ENCODE peak calls at places on chromosome 6, in eight cellular contexts. A is uterus, Y is Peyer's patch, Z is Panc1, I is upper lobe of right lung, J is heart left ventricle, D is tibial artery, W is fibroblast of lung. C is an unnamed sample. For H3K36me3 and H3K4me1, the result is how much of the 10 kb centered on the place peaks cover.

GRCh38 chr6:142400495-142400894 is 98.7 kb downstream of the ADGRG6 start:
- DNase-seq in A (no peak), Y (no peak), Z (no peak), I (no peak), J (no peak), D (no peak), W (no peak), C (no peak)

GRCh38 chr6:30861257-30862048 is 22.9 kb upstream of the DDR1 start:
- DNase-seq in A (no peak), Y (no peak), Z (no peak), I (no peak), J (no peak), D (no peak), W (no peak), C (no peak)

GRCh38 chr6:149025061-149025460 is 278.2 kb downstream of the UST start:
- DNase-seq in A (no peak), Y (no peak), Z (no peak), I (no peak), J (no peak), D (no peak), W (no peak), C (no peak)

GRCh38 chr6:27890351-27891299 is 21.6 kb downstream of the OR2B2 start:
- DNase-seq in A (no peak), Y (peak), Z (no peak), I (peak), J (peak), D (no peak), W (peak), C (peak)

GRCh38 chr6:15962449-15962764 is 166.5 kb upstream of the MYLIP start:
- DNase-seq in A (no peak), Y (no peak), Z (no peak), I (no peak), J (no peak), D (no peak), W (peak), C (no peak)

GRCh38 chr6:91573826-91574416 is 987.0 kb upstream of the MAP3K7 start:
- DNase-seq in A (no peak), Y (no peak), Z (no peak), I (no peak), J (no peak), D (no peak), W (no peak), C (no peak)

GRCh38 chr6:155186052-155186658 is 77.7 kb upstream of the CLDN20 start:
- DNase-seq in A (no peak), Y (no peak), Z (no peak), I (no peak), J (no peak), D (no peak), W (no peak), C (no peak)

GRCh38 chr6:24655229-24655628 is 9.2 kb upstream of the KIAA0319 start:
- DNase-seq in A (no peak), Y (no peak), Z (no peak), I (no peak), J (no peak), D (no peak), W (no peak), C (no peak)

GRCh38 chr6:140729521-140729920 is 1355.1 kb upstream of the CITED2 start:
- DNase-seq in A (no peak), Y (no peak), Z (no peak), I (no peak), J (no peak), D (no peak), W (no peak), C (no peak)

GRCh38 chr6:109662192-109662591 is 28.8 kb downstream of the AK9 start:
- DNase-seq in A (no peak), Y (no peak), Z (no peak), I (no peak), J (no peak), D (no peak), W (no peak), C (no peak)

GRCh38 chr6:38427492-38428210 is 212.1 kb downstream of the BTBD9 start:
- DNase-seq in A (no peak), Y (no peak), Z (no peak), I (no peak), J (no peak), D (no peak), W (no peak), C (no peak)

GRCh38 chr6:31441368-31442267 is 38.2 kb downstream of the MICA start:
- DNase-seq in A (peak), Y (peak), Z (peak), I (peak), J (peak), D (peak), W (peak), C (peak)

GRCh38 chr6:109260126-109260525 is 122.1 kb downstream of the CD164 start:
- DNase-seq in A (no peak), Y (no peak), Z (no peak), I (no peak), J (no peak), D (no peak), W (peak), C (no peak)

GRCh38 chr6:28940294-28940858 is 16.6 kb upstream of the TRIM27 start:
- DNase-seq in A (peak), Y (peak), Z (no peak), I (no peak), J (no peak), D (peak), W (no peak), C (peak)

GRCh38 chr6:71486466-71486865 is 197.9 kb downstream of the OGFRL1 start:
- DNase-seq in A (no peak), Y (no peak), Z (no peak), I (no peak), J (no peak), D (no peak), W (no peak), C (no peak)

GRCh38 chr6:36979343-36979742 is 6.7 kb downstream of the MTCH1 start:
- DNase-seq in A (peak), Y (no peak), Z (no peak), I (peak), J (no peak), D (peak), W (peak), C (no peak)

GRCh38 chr6:56860466-56860865 is 94.4 kb upstream of the BEND6 start:
- DNase-seq in A (no peak), Y (no peak), Z (no peak), I (no peak), J (no peak), D (no peak), W (peak), C (peak)

GRCh38 chr6:41027799-41028617 is 11.0 kb downstream of the UNC5CL start:
- DNase-seq in A (peak), Y (peak), Z (no peak), I (peak), J (peak), D (peak), W (peak), C (peak)

GRCh38 chr6:108942556-108943492 is 94.6 kb downstream of the ARMC2 start:
- DNase-seq in A (no peak), Y (peak), Z (no peak), I (no peak), J (no peak), D (no peak), W (no peak), C (no peak)

GRCh38 chr6:98487612-98488011 is 346.8 kb upstream of the POU3F2 start:
- DNase-seq in A (no peak), Y (no peak), Z (no peak), I (no peak), J (no peak), D (no peak), W (no peak), C (no peak)

GRCh38 chr6:116779569-116780164 is 14.1 kb upstream of the FAM162B start:
- DNase-seq in A (no peak), Y (no peak), Z (peak), I (no peak), J (no peak), D (no peak), W (peak), C (no peak)

GRCh38 chr6:166313255-166314070 is 5.3 kb upstream of the PRR18 start:
- DNase-seq in A (no peak), Y (peak), Z (peak), I (no peak), J (no peak), D (peak), W (peak), C (no peak)

GRCh38 chr6:121794630-121795029 is 359.2 kb downstream of the GJA1 start:
- DNase-seq in A (no peak), Y (no peak), Z (peak), I (no peak), J (no peak), D (no peak), W (peak), C (no peak)

GRCh38 chr6:140956567-140957306 is 1176.0 kb upstream of the GJE1 start:
- DNase-seq in A (no peak), Y (no peak), Z (no peak), I (no peak), J (no peak), D (no peak), W (peak), C (no peak)

GRCh38 chr6:1424306-1424927 is 35.0 kb downstream of the FOXF2 start:
- DNase-seq in A (no peak), Y (no peak), Z (peak), I (no peak), J (no peak), D (no peak), W (peak), C (peak)

GRCh38 chr6:30364591-30364990 is 19.6 kb downstream of the RPP21 start:
- DNase-seq in A (no peak), Y (no peak), Z (no peak), I (no peak), J (no peak), D (no peak), W (no peak), C (no peak)

GRCh38 chr6:109221543-109222195 is 126.4 kb downstream of the CEP57L1 start:
- DNase-seq in A (no peak), Y (no peak), Z (no peak), I (no peak), J (no peak), D (no peak), W (no peak), C (no peak)

GRCh38 chr6:169425628-169426370 is 172.2 kb upstream of the THBS2 start:
- DNase-seq in A (no peak), Y (no peak), Z (peak), I (no peak), J (no peak), D (no peak), W (peak), C (no peak)

GRCh38 chr6:19033683-19034082 is 646.5 kb downstream of the RNF144B start:
- DNase-seq in A (no peak), Y (no peak), Z (no peak), I (no peak), J (no peak), D (no peak), W (no peak), C (no peak)
- H3K36me3 ChIP-seq in A (under half), Y (under half), Z (under half), I (under half), J (under half), D (under half), W (under half), C (under half)

DNA sequence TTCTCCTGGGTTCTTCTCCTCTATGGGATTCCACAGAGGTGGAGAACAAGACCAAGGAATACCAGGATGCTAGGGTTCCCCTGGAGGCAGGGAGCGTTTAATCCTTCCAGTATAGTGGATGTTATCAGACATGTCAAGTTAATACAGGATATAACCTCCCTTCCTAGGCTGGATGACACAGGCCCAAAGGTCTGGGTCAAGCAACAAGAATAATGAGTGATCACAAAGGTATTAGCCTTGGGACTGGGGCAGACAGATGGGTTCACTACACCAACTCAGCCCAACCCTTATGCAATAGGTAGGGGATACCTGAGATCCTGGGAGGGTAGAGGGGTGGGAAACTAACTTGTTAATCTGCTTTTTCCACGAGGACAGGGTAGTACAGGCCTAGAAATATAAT is 690.3 kb downstream of the HTR1B start:
- DNase-seq in A (no peak), Y (no peak), Z (no peak), I (no peak), J (no peak), D (no peak), W (no peak), C (no peak)
- H3K4me1 ChIP-seq in A (under half), Y (under half), Z (under half), I (under half), J (under half), D (under half), W (under half), C (under half)

DNA sequence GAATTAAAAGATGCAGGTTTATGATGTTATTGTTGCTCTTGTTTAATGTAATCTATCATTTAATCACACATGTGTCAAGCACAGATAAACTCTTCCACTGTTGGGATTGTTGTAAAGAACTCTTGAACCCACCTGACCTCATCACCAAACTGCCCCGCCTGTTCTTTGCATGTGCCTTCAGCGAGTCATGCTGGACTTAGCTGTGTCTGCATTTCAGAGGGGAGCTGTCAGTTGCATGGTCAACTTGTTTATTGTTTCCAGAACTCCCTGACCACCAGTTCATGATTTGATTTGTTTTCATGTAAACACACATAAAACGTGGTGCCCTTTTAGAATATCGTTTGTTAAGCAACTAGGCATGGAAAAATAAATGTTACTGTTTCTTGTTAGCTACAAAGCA is 93.6 kb downstream of the KHDC1L start:
- DNase-seq in A (no peak), Y (no peak), Z (no peak), I (no peak), J (no peak), D (no peak), W (peak), C (no peak)
- H3K36me3 ChIP-seq in A (under half), Y (under half), Z (under half), I (under half), J (under half), D (under half), W (under half), C (under half)

GRCh38 chr6:157534134-157534871 is 153.3 kb downstream of the ZDHHC14 start:
- DNase-seq in A (no peak), Y (no peak), Z (no peak), I (no peak), J (no peak), D (no peak), W (no peak), C (no peak)
- H3K4me1 ChIP-seq in A (under half), Y (half or more), Z (under half), I (under half), J (under half), D (under half), W (under half), C (half or more)

DNA sequence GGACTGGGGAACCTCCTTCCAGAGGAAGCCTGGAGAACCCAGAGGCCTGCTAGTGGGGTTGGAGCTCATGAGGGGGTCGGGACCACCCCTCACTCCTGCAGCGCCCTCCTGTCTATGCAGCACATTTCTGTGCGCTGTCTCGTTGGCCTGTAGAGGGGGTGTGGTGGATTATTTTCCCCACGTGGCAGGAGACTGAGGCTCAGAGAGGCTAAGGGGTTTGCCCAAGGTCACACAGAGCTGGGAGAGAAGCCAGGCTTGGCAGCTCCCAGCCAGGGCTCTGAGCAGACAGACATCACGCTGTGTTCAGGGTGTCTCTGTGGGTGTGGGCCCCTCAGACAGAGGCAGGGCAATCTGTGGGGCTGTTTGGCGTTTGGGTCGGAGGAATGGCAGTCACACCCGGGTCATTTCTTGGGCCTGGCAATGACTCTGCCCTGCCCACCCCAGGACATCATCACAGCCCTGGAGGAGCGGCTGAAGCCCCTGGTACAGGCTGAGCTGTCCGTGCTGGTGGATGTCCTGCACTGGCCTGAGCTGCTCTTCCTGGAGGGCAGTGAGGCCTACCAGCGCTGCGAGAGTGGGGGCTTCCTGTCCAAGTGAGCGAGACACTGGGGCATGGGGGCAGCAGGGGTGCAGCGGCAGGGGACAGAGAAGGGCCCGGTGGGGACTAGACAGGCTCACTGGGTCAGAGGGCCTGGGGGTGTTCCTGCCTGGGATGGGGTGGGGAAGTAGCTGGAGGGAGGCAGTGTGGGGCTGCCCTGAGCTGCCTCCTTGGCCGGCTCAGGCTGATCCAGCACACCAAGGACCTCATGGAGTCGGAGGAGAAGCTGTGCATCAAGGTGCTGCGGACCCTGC is 27.7 kb downstream of the UQCC2 start:
- DNase-seq in A (no peak), Y (no peak), Z (no peak), I (no peak), J (no peak), D (no peak), W (no peak), C (no peak)
- H3K36me3 ChIP-seq in A (under half), Y (under half), Z (under half), I (half or more), J (half or more), D (under half), W (under half), C (under half)

GRCh38 chr6:75926293-75927168 is 145.9 kb downstream of the IMPG1 start:
- DNase-seq in A (no peak), Y (no peak), Z (no peak), I (no peak), J (no peak), D (no peak), W (no peak), C (no peak)
- H3K4me1 ChIP-seq in A (under half), Y (under half), Z (under half), I (under half), J (under half), D (under half), W (under half), C (under half)

DNA sequence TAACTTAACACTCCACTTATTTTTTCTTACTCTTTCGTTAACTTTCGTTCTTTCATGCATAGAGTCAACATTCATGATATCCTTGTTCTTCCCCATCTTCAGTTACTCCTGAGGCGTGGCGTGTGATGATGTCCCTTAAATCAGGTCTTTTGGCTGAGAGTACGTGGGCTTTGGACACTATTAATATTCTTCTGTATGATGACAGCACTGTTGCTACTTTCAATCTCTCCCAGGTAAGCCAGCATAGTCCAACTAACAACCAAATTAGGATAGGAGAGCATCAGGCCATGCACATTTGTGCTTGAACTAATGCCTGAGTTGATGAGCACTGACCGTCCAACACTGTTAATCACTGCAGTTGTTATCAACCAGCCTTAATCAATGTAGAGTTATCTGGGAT is 119.6 kb downstream of the TMEM242 start:
- DNase-seq in A (no peak), Y (no peak), Z (no peak), I (no peak), J (no peak), D (no peak), W (no peak), C (no peak)
- H3K36me3 ChIP-seq in A (under half), Y (under half), Z (under half), I (half or more), J (half or more), D (under half), W (under half), C (under half)

GRCh38 chr6:85402071-85402470 is 47.8 kb upstream of the NT5E start:
- DNase-seq in A (no peak), Y (no peak), Z (no peak), I (no peak), J (no peak), D (no peak), W (no peak), C (no peak)
- H3K4me1 ChIP-seq in A (under half), Y (under half), Z (under half), I (under half), J (under half), D (under half), W (under half), C (half or more)

GRCh38 chr6:134183844-134184243 is 131.4 kb upstream of the SLC2A12 start:
- DNase-seq in A (no peak), Y (no peak), Z (no peak), I (no peak), J (no peak), D (no peak), W (no peak), C (peak)
- H3K36me3 ChIP-seq in A (under half), Y (under half), Z (under half), I (under half), J (under half), D (under half), W (under half), C (under half)

GRCh38 chr6:43089874-43090556 is 13.9 kb downstream of the PTK7 start:
- DNase-seq in A (no peak), Y (no peak), Z (no peak), I (peak), J (no peak), D (no peak), W (peak), C (no peak)

GRCh38 chr6:43092635-43093034 is 16.5 kb downstream of the PTK7 start:
- DNase-seq in A (no peak), Y (no peak), Z (no peak), I (no peak), J (no peak), D (no peak), W (no peak), C (no peak)

GRCh38 chr6:43090557-43090952 is 14.4 kb downstream of the PTK7 start:
- DNase-seq in A (peak), Y (no peak), Z (no peak), I (no peak), J (no peak), D (no peak), W (peak), C (peak)

GRCh38 chr6:43091020-43091419 is 14.9 kb downstream of the PTK7 start:
- DNase-seq in A (no peak), Y (no peak), Z (no peak), I (no peak), J (no peak), D (no peak), W (no peak), C (no peak)

DNA sequence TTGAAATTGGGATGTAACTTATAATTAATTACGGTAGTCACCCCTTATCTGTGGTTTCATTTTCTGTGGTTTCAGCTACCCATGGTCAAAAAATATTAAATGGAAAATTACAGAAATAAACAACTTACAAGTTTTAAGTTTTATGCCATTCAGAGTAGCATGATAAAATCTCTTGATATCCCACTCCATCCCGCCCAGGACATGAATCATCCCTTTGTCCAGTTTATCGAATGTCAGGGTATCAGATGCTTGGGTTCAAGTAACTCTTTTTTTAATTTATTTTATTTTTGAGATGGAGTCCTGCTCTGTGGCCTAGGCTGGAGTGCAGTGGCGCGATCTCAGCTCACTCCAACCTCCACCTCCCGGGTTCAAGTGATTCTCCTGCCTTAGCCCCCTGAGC is 15.5 kb downstream of the PTK7 start:
- DNase-seq in A (no peak), Y (no peak), Z (no peak), I (no peak), J (no peak), D (no peak), W (no peak), C (no peak)
- H3K4me1 ChIP-seq in A (under half), Y (under half), Z (half or more), I (under half), J (under half), D (under half), W (under half), C (half or more)